ENCODE peak calls at places on chromosomes 4 and X, in eight cellular contexts. H is activated CD4-positive, alpha-beta T cell treated with anti-CD3 and anti-CD28 coated beads, Interleukin-2, amount 50 U/mL, for 48 hours; R is C1 segment of cervical spinal cord; M is PC-3; B is AG20443; T is IMR-90; D is M059J; L is T-helper 2 cell. J is an unnamed sample.

GRCh38 chr4:113445286-113445685 is 316.3 kb downstream of the CAMK2D start:
- DNase-seq in H (no peak), R (no peak), M (peak; percentile 82), B (peak; percentile 76), T (peak; percentile 94), D (peak; percentile 92), L (no peak), J (peak; percentile 87)

GRCh38 chr4:138241281-138242075 is 671 bp downstream of the SLC7A11 start:
- DNase-seq in H (peak; percentile 2), R (peak; percentile 60), M (peak; percentile 30), B (peak; percentile 34), T (peak; percentile 38), D (peak; percentile 54), L (no peak), J (no peak)

GRCh38 chr4:11149612-11150259 is 279.0 kb downstream of the HS3ST1 start:
- DNase-seq in H (no peak), R (no peak), M (no peak), B (no peak), T (no peak), D (no peak), L (no peak), J (no peak)

GRCh38 chrX:19375546-19375945 is 31.8 kb downstream of the PDHA1 start:
- DNase-seq in H (no peak), R (no peak), M (no peak), B (no peak), T (no peak), D (no peak), L (no peak), J (no peak)

GRCh38 chr4:86031927-86032326 is 327.9 kb downstream of the MAPK10 start:
- DNase-seq in H (no peak), R (no peak), M (no peak), B (no peak), T (no peak), D (peak; percentile 14), L (no peak), J (no peak)

GRCh38 chr4:8728536-8729407 is 136.2 kb downstream of the CPZ start:
- DNase-seq in H (no peak), R (no peak), M (no peak), B (no peak), T (no peak), D (no peak), L (no peak), J (peak; percentile 10)

GRCh38 chrX:136147320-136147901 is at the start of gene FHL1:
- DNase-seq in H (peak; percentile 56), R (no peak), M (peak; percentile 40), B (peak; percentile 76), T (peak; percentile 12), D (peak; percentile 50), L (peak; percentile 13), J (peak; percentile 92)

GRCh38 chr4:48129307-48130014 is 4.6 kb downstream of the TXK start:
- DNase-seq in H (peak; percentile 51), R (no peak), M (peak; percentile 3), B (no peak), T (no peak), D (peak; percentile 7), L (no peak), J (no peak)

GRCh38 chr4:126268106-126268505 is 953.4 kb downstream of the FAT4 start:
- DNase-seq in H (no peak), R (no peak), M (no peak), B (no peak), T (peak; percentile 73), D (no peak), L (no peak), J (no peak)